ENCODE peak calls at places on chromosomes 6 and 20, in four cellular contexts. A, Q, C and D are unnamed samples.

GRCh38 chr6:33983721-33984465 is 162.0 kb downstream of the GRM4 start:
- DNase-seq in Q (no peak), A (no peak), C (peak), D (peak)

GRCh38 chr6:144307880-144308279 is 22.7 kb downstream of the UTRN start:
- DNase-seq in A (no peak), C (no peak), Q (no peak), D (no peak)

GRCh38 chr20:35604444-35604750 is 11.2 kb upstream of the SPAG4 start:
- DNase-seq in C (peak), Q (no peak), A (no peak), D (peak)

GRCh38 chr20:13221313-13221672 is 219 bp downstream of the ISM1 start:
- DNase-seq in Q (no peak), C (no peak), A (no peak), D (no peak)

GRCh38 chr6:150966786-150967185 is 101.3 kb downstream of the MTHFD1L start:
- DNase-seq in Q (no peak), C (no peak), A (no peak), D (no peak)

GRCh38 chr6:118935331-118935668 is 341 bp upstream of the MCM9 start:
- DNase-seq in C (no peak), Q (no peak), A (no peak), D (no peak)

GRCh38 chr20:37647946-37648345 is 45.9 kb upstream of the CTNNBL1 start:
- DNase-seq in Q (no peak), C (no peak), A (no peak), D (no peak)

GRCh38 chr6:123189805-123190204 is 193.8 kb downstream of the CLVS2 start:
- DNase-seq in A (no peak), Q (no peak), C (no peak), D (no peak)

GRCh38 chr6:1952726-1953360 is 292.6 kb downstream of the GMDS start:
- DNase-seq in A (no peak), C (no peak), Q (peak), D (no peak)

GRCh38 chr20:64107736-64108457 is 532 bp upstream of the NPBWR2 start:
- DNase-seq in Q (no peak), A (no peak), C (no peak), D (peak)

GRCh38 chr6:135633573-135633972 is 136.0 kb upstream of the AHI1 start:
- DNase-seq in A (no peak), C (no peak), Q (no peak), D (no peak)

GRCh38 chr6:84908304-84908904 is 144.0 kb upstream of the TBX18 start:
- DNase-seq in C (no peak), A (no peak), Q (no peak), D (no peak)

GRCh38 chr20:9068232-9068781 is 580 bp upstream of the PLCB4 start:
- DNase-seq in C (no peak), A (peak), Q (no peak), D (no peak)

GRCh38 chr6:139482184-139482751 is 107.8 kb upstream of the CITED2 start:
- DNase-seq in A (no peak), Q (peak), C (no peak), D (no peak)

GRCh38 chr6:137013738-137014602 is 30.8 kb downstream of the IL20RA start:
- DNase-seq in C (no peak), Q (peak), A (no peak), D (no peak)

GRCh38 chr6:105568121-105568520 is 165.2 kb upstream of the PREP start:
- DNase-seq in C (no peak), A (no peak), Q (no peak), D (no peak)

GRCh38 chr20:37777556-37777955 is 83.7 kb downstream of the CTNNBL1 start:
- DNase-seq in C (no peak), A (no peak), Q (peak), D (no peak)

GRCh38 chr6:18207949-18208348 is 52.7 kb downstream of the KDM1B start:
- DNase-seq in C (no peak), Q (no peak), A (no peak), D (no peak)

GRCh38 chr6:43070028-43070632 is 6.0 kb upstream of the PTK7 start:
- DNase-seq in C (no peak), A (no peak), Q (peak), D (no peak)

GRCh38 chr20:31695849-31696804 is 26.5 kb downstream of the BCL2L1 start:
- DNase-seq in Q (peak), C (no peak), A (no peak), D (no peak)

GRCh38 chr6:57087916-57088315 is 2.1 kb upstream of the ZNF451 start:
- DNase-seq in C (no peak), Q (no peak), A (no peak), D (no peak)

GRCh38 chr6:131255911-131256310 is 120.6 kb downstream of the AKAP7 start:
- DNase-seq in A (no peak), Q (no peak), C (no peak), D (no peak)